ENCODE peak calls at places on chromosomes 11 and 22, in seven cellular contexts. One of them, this sample, is unnamed.

GRCh38 chr11:116109228-116109627 is 605.0 kb upstream of the CADM1 start:
- DNase-seq in stimulated activated CD8-positive, alpha-beta memory T cell treated with anti-CD3 and anti-CD28 coated beads, Interleukin-4, amount 100 ng/mL, for 24 hours: no peak
- DNase-seq in ACHN: peak
- DNase-seq in hippocampal formation: no peak
- DNase-seq in KBM-7: no peak
- DNase-seq in posterior vena cava: no peak
- DNase-seq in NCI-H1436: no peak
- DNase-seq in this sample: no peak

GRCh38 chr22:49210606-49211005 is 617.1 kb downstream of the BRD1 start:
- DNase-seq in NCI-H1436: no peak
- DNase-seq in posterior vena cava: peak
- DNase-seq in hippocampal formation: no peak
- DNase-seq in stimulated activated CD8-positive, alpha-beta memory T cell treated with anti-CD3 and anti-CD28 coated beads, Interleukin-4, amount 100 ng/mL, for 24 hours: no peak
- DNase-seq in KBM-7: no peak
- DNase-seq in ACHN: no peak
- DNase-seq in this sample: no peak

GRCh38 chr11:553949-554398 is 6.6 kb downstream of the LMNTD2 start:
- DNase-seq in ACHN: no peak
- DNase-seq in KBM-7: no peak
- DNase-seq in hippocampal formation: no peak
- DNase-seq in NCI-H1436: no peak
- DNase-seq in stimulated activated CD8-positive, alpha-beta memory T cell treated with anti-CD3 and anti-CD28 coated beads, Interleukin-4, amount 100 ng/mL, for 24 hours: no peak
- DNase-seq in posterior vena cava: no peak
- DNase-seq in this sample: no peak

GRCh38 chr11:66683877-66684276 is 6.2 kb upstream of the RBM4B start:
- DNase-seq in posterior vena cava: peak
- DNase-seq in ACHN: no peak
- DNase-seq in stimulated activated CD8-positive, alpha-beta memory T cell treated with anti-CD3 and anti-CD28 coated beads, Interleukin-4, amount 100 ng/mL, for 24 hours: no peak
- DNase-seq in hippocampal formation: no peak
- DNase-seq in NCI-H1436: no peak
- DNase-seq in KBM-7: no peak
- DNase-seq in this sample: no peak

GRCh38 chr11:1746516-1746931 is 3.9 kb downstream of the IFITM10 start:
- DNase-seq in posterior vena cava: peak
- DNase-seq in NCI-H1436: no peak
- DNase-seq in stimulated activated CD8-positive, alpha-beta memory T cell treated with anti-CD3 and anti-CD28 coated beads, Interleukin-4, amount 100 ng/mL, for 24 hours: no peak
- DNase-seq in ACHN: no peak
- DNase-seq in KBM-7: no peak
- DNase-seq in hippocampal formation: no peak
- DNase-seq in this sample: no peak

GRCh38 chr11:12812849-12813248 is 138.6 kb downstream of the TEAD1 start:
- DNase-seq in NCI-H1436: no peak
- DNase-seq in KBM-7: no peak
- DNase-seq in hippocampal formation: no peak
- DNase-seq in ACHN: no peak
- DNase-seq in posterior vena cava: no peak
- DNase-seq in stimulated activated CD8-positive, alpha-beta memory T cell treated with anti-CD3 and anti-CD28 coated beads, Interleukin-4, amount 100 ng/mL, for 24 hours: no peak
- DNase-seq in this sample: no peak

GRCh38 chr11:27443746-27444465 is 28.7 kb downstream of the LGR4 start:
- DNase-seq in NCI-H1436: peak
- DNase-seq in ACHN: no peak
- DNase-seq in hippocampal formation: peak
- DNase-seq in stimulated activated CD8-positive, alpha-beta memory T cell treated with anti-CD3 and anti-CD28 coated beads, Interleukin-4, amount 100 ng/mL, for 24 hours: no peak
- DNase-seq in KBM-7: no peak
- DNase-seq in posterior vena cava: no peak
- DNase-seq in this sample: no peak

GRCh38 chr22:24331468-24332440 is 61.1 kb downstream of the SPECC1L start:
- DNase-seq in stimulated activated CD8-positive, alpha-beta memory T cell treated with anti-CD3 and anti-CD28 coated beads, Interleukin-4, amount 100 ng/mL, for 24 hours: no peak
- DNase-seq in posterior vena cava: no peak
- DNase-seq in hippocampal formation: no peak
- DNase-seq in ACHN: no peak
- DNase-seq in KBM-7: peak
- DNase-seq in NCI-H1436: no peak
- DNase-seq in this sample: no peak

GRCh38 chr11:49208006-49208721 is at the start of gene FOLH1:
- DNase-seq in ACHN: no peak
- DNase-seq in posterior vena cava: peak
- DNase-seq in stimulated activated CD8-positive, alpha-beta memory T cell treated with anti-CD3 and anti-CD28 coated beads, Interleukin-4, amount 100 ng/mL, for 24 hours: no peak
- DNase-seq in NCI-H1436: no peak
- DNase-seq in KBM-7: peak
- DNase-seq in hippocampal formation: peak
- DNase-seq in this sample: no peak

GRCh38 chr11:559712-560304 is 730 bp downstream of the LMNTD2 start:
- DNase-seq in NCI-H1436: no peak
- DNase-seq in hippocampal formation: no peak
- DNase-seq in ACHN: no peak
- DNase-seq in KBM-7: no peak
- DNase-seq in stimulated activated CD8-positive, alpha-beta memory T cell treated with anti-CD3 and anti-CD28 coated beads, Interleukin-4, amount 100 ng/mL, for 24 hours: no peak
- DNase-seq in posterior vena cava: no peak
- DNase-seq in this sample: no peak

GRCh38 chr11:64296830-64297721 is 3.1 kb upstream of the CATSPERZ start:
- DNase-seq in ACHN: no peak
- DNase-seq in NCI-H1436: no peak
- DNase-seq in hippocampal formation: no peak
- DNase-seq in posterior vena cava: peak
- DNase-seq in stimulated activated CD8-positive, alpha-beta memory T cell treated with anti-CD3 and anti-CD28 coated beads, Interleukin-4, amount 100 ng/mL, for 24 hours: no peak
- DNase-seq in KBM-7: no peak
- DNase-seq in this sample: no peak

GRCh38 chr11:127471662-127472061 is 471.1 kb upstream of the KIRREL3 start:
- DNase-seq in posterior vena cava: no peak
- DNase-seq in stimulated activated CD8-positive, alpha-beta memory T cell treated with anti-CD3 and anti-CD28 coated beads, Interleukin-4, amount 100 ng/mL, for 24 hours: no peak
- DNase-seq in KBM-7: no peak
- DNase-seq in hippocampal formation: no peak
- DNase-seq in ACHN: no peak
- DNase-seq in NCI-H1436: no peak
- DNase-seq in this sample: no peak

GRCh38 chr11:128624269-128625170 is 37.2 kb upstream of the ETS1 start:
- DNase-seq in KBM-7: peak
- DNase-seq in hippocampal formation: no peak
- DNase-seq in ACHN: no peak
- DNase-seq in NCI-H1436: no peak
- DNase-seq in stimulated activated CD8-positive, alpha-beta memory T cell treated with anti-CD3 and anti-CD28 coated beads, Interleukin-4, amount 100 ng/mL, for 24 hours: peak
- DNase-seq in posterior vena cava: no peak
- DNase-seq in this sample: no peak

GRCh38 chr11:23124249-23124648 is 264.0 kb upstream of the CCDC179 start:
- DNase-seq in hippocampal formation: no peak
- DNase-seq in stimulated activated CD8-positive, alpha-beta memory T cell treated with anti-CD3 and anti-CD28 coated beads, Interleukin-4, amount 100 ng/mL, for 24 hours: no peak
- DNase-seq in NCI-H1436: no peak
- DNase-seq in posterior vena cava: no peak
- DNase-seq in KBM-7: no peak
- DNase-seq in ACHN: no peak
- DNase-seq in this sample: no peak

GRCh38 chr22:39592104-39593060 is 21.8 kb downstream of the CACNA1I start:
- DNase-seq in posterior vena cava: no peak
- DNase-seq in NCI-H1436: no peak
- DNase-seq in stimulated activated CD8-positive, alpha-beta memory T cell treated with anti-CD3 and anti-CD28 coated beads, Interleukin-4, amount 100 ng/mL, for 24 hours: no peak
- DNase-seq in hippocampal formation: no peak
- DNase-seq in KBM-7: no peak
- DNase-seq in ACHN: peak
- DNase-seq in this sample: no peak

GRCh38 chr11:129999407-129999806 is 3.2 kb downstream of the PRDM10 start:
- DNase-seq in ACHN: no peak
- DNase-seq in NCI-H1436: no peak
- DNase-seq in KBM-7: no peak
- DNase-seq in posterior vena cava: no peak
- DNase-seq in hippocampal formation: no peak
- DNase-seq in stimulated activated CD8-positive, alpha-beta memory T cell treated with anti-CD3 and anti-CD28 coated beads, Interleukin-4, amount 100 ng/mL, for 24 hours: no peak
- DNase-seq in this sample: no peak

GRCh38 chr11:64419818-64420485 is 61.0 kb downstream of the RPS6KA4 start:
- DNase-seq in stimulated activated CD8-positive, alpha-beta memory T cell treated with anti-CD3 and anti-CD28 coated beads, Interleukin-4, amount 100 ng/mL, for 24 hours: no peak
- DNase-seq in NCI-H1436: peak
- DNase-seq in posterior vena cava: no peak
- DNase-seq in hippocampal formation: no peak
- DNase-seq in ACHN: no peak
- DNase-seq in KBM-7: no peak
- DNase-seq in this sample: no peak

GRCh38 chr11:19886498-19886897 is 173.9 kb downstream of the NAV2 start:
- DNase-seq in stimulated activated CD8-positive, alpha-beta memory T cell treated with anti-CD3 and anti-CD28 coated beads, Interleukin-4, amount 100 ng/mL, for 24 hours: no peak
- DNase-seq in ACHN: no peak
- DNase-seq in NCI-H1436: no peak
- DNase-seq in posterior vena cava: no peak
- DNase-seq in KBM-7: no peak
- DNase-seq in hippocampal formation: no peak
- DNase-seq in this sample: no peak

GRCh38 chr11:130580372-130580771 is 131.9 kb downstream of the ADAMTS15 start:
- DNase-seq in NCI-H1436: no peak
- DNase-seq in KBM-7: no peak
- DNase-seq in ACHN: peak
- DNase-seq in posterior vena cava: peak
- DNase-seq in stimulated activated CD8-positive, alpha-beta memory T cell treated with anti-CD3 and anti-CD28 coated beads, Interleukin-4, amount 100 ng/mL, for 24 hours: no peak
- DNase-seq in hippocampal formation: peak
- DNase-seq in this sample: peak

GRCh38 chr11:72981067-72981466 is 161.1 kb downstream of the FCHSD2 start:
- DNase-seq in stimulated activated CD8-positive, alpha-beta memory T cell treated with anti-CD3 and anti-CD28 coated beads, Interleukin-4, amount 100 ng/mL, for 24 hours: no peak
- DNase-seq in posterior vena cava: no peak
- DNase-seq in NCI-H1436: no peak
- DNase-seq in KBM-7: no peak
- DNase-seq in hippocampal formation: no peak
- DNase-seq in ACHN: no peak
- DNase-seq in this sample: no peak

GRCh38 chr11:77093056-77093891 is 9.4 kb upstream of the OMP start:
- DNase-seq in KBM-7: no peak
- DNase-seq in hippocampal formation: no peak
- DNase-seq in ACHN: no peak
- DNase-seq in stimulated activated CD8-positive, alpha-beta memory T cell treated with anti-CD3 and anti-CD28 coated beads, Interleukin-4, amount 100 ng/mL, for 24 hours: no peak
- DNase-seq in NCI-H1436: no peak
- DNase-seq in posterior vena cava: peak
- DNase-seq in this sample: no peak

GRCh38 chr22:45112136-45112879 is 51.4 kb upstream of the NUP50 start:
- DNase-seq in KBM-7: no peak
- DNase-seq in ACHN: no peak
- DNase-seq in hippocampal formation: no peak
- DNase-seq in posterior vena cava: no peak
- DNase-seq in NCI-H1436: no peak
- DNase-seq in stimulated activated CD8-positive, alpha-beta memory T cell treated with anti-CD3 and anti-CD28 coated beads, Interleukin-4, amount 100 ng/mL, for 24 hours: no peak
- DNase-seq in this sample: no peak

GRCh38 chr22:37804502-37804885 is 3.2 kb upstream of the GCAT start:
- DNase-seq in NCI-H1436: no peak
- DNase-seq in KBM-7: no peak
- DNase-seq in hippocampal formation: no peak
- DNase-seq in posterior vena cava: no peak
- DNase-seq in stimulated activated CD8-positive, alpha-beta memory T cell treated with anti-CD3 and anti-CD28 coated beads, Interleukin-4, amount 100 ng/mL, for 24 hours: no peak
- DNase-seq in ACHN: no peak
- DNase-seq in this sample: no peak

GRCh38 chr11:66856496-66857233 is at the start of gene LRFN4:
- DNase-seq in KBM-7: peak
- DNase-seq in hippocampal formation: peak
- DNase-seq in posterior vena cava: no peak
- DNase-seq in NCI-H1436: peak
- DNase-seq in ACHN: peak
- DNase-seq in stimulated activated CD8-positive, alpha-beta memory T cell treated with anti-CD3 and anti-CD28 coated beads, Interleukin-4, amount 100 ng/mL, for 24 hours: peak
- DNase-seq in this sample: no peak

GRCh38 chr11:129946256-129946655 is 50.9 kb upstream of the NFRKB start:
- DNase-seq in hippocampal formation: no peak
- DNase-seq in stimulated activated CD8-positive, alpha-beta memory T cell treated with anti-CD3 and anti-CD28 coated beads, Interleukin-4, amount 100 ng/mL, for 24 hours: no peak
- DNase-seq in NCI-H1436: no peak
- DNase-seq in posterior vena cava: no peak
- DNase-seq in ACHN: no peak
- DNase-seq in KBM-7: no peak
- DNase-seq in this sample: no peak

GRCh38 chr11:6746086-6746618 is 25.6 kb downstream of the OR2AG2 start:
- DNase-seq in NCI-H1436: no peak
- DNase-seq in KBM-7: peak
- DNase-seq in posterior vena cava: no peak
- DNase-seq in hippocampal formation: no peak
- DNase-seq in stimulated activated CD8-positive, alpha-beta memory T cell treated with anti-CD3 and anti-CD28 coated beads, Interleukin-4, amount 100 ng/mL, for 24 hours: no peak
- DNase-seq in ACHN: no peak
- DNase-seq in this sample: no peak

This sample was measured in NCI-H524 treated with DMSO at 0.1 percent for 48 hours.